ENCODE peak calls at places on chromosomes 13 and 19, in ten cellular contexts. One of them, this sample, is unnamed.

GRCh38 chr13:44969858-44970484 is 19.3 kb downstream of the NUFIP1 start:
- DNase-seq in SW480: peak; percentile 57
- DNase-seq in T-helper 2 cell: no peak
- DNase-seq in KG1: peak; percentile 15
- DNase-seq in HT-29: peak; percentile 87
- DNase-seq in neural crest cell: no peak
- DNase-seq in mammary epithelial cell: peak; percentile 28
- DNase-seq in AG09309: peak; percentile 23
- DNase-seq in stimulated activated CD8-positive, alpha-beta memory T cell treated with anti-CD3 and anti-CD28 coated beads, Interleukin-15, amount 100 ng/mL, for 1 hour: no peak
- DNase-seq in fibroblast of lung: peak; percentile 66
- DNase-seq in this sample: no peak

GRCh38 chr19:16400911-16401675 is 70.7 kb downstream of the EPS15L1 start:
- DNase-seq in SW480: no peak
- DNase-seq in T-helper 2 cell: no peak
- DNase-seq in KG1: no peak
- DNase-seq in HT-29: no peak
- DNase-seq in neural crest cell: no peak
- DNase-seq in mammary epithelial cell: no peak
- DNase-seq in AG09309: no peak
- DNase-seq in stimulated activated CD8-positive, alpha-beta memory T cell treated with anti-CD3 and anti-CD28 coated beads, Interleukin-15, amount 100 ng/mL, for 1 hour: no peak
- DNase-seq in fibroblast of lung: peak; percentile 56
- DNase-seq in this sample: no peak

GRCh38 chr19:10379880-10380310 is 477 bp downstream of the TYK2 start:
- DNase-seq in SW480: no peak
- DNase-seq in T-helper 2 cell: no peak
- DNase-seq in KG1: no peak
- DNase-seq in HT-29: no peak
- DNase-seq in neural crest cell: no peak
- DNase-seq in mammary epithelial cell: no peak
- DNase-seq in AG09309: no peak
- DNase-seq in stimulated activated CD8-positive, alpha-beta memory T cell treated with anti-CD3 and anti-CD28 coated beads, Interleukin-15, amount 100 ng/mL, for 1 hour: no peak
- DNase-seq in fibroblast of lung: no peak
- DNase-seq in this sample: peak; percentile 38

GRCh38 chr13:99382428-99383133 is 75.4 kb upstream of the GPR183 start:
- DNase-seq in SW480: peak; percentile 39
- DNase-seq in T-helper 2 cell: no peak
- DNase-seq in KG1: no peak
- DNase-seq in HT-29: no peak
- DNase-seq in neural crest cell: no peak
- DNase-seq in mammary epithelial cell: peak; percentile 14
- DNase-seq in AG09309: no peak
- DNase-seq in stimulated activated CD8-positive, alpha-beta memory T cell treated with anti-CD3 and anti-CD28 coated beads, Interleukin-15, amount 100 ng/mL, for 1 hour: no peak
- DNase-seq in fibroblast of lung: no peak
- DNase-seq in this sample: no peak

GRCh38 chr13:92097337-92097903 is 699.0 kb downstream of the GPC5 start:
- DNase-seq in SW480: no peak
- DNase-seq in T-helper 2 cell: no peak
- DNase-seq in KG1: no peak
- DNase-seq in HT-29: no peak
- DNase-seq in neural crest cell: no peak
- DNase-seq in mammary epithelial cell: no peak
- DNase-seq in AG09309: no peak
- DNase-seq in stimulated activated CD8-positive, alpha-beta memory T cell treated with anti-CD3 and anti-CD28 coated beads, Interleukin-15, amount 100 ng/mL, for 1 hour: no peak
- DNase-seq in fibroblast of lung: peak; percentile 1
- DNase-seq in this sample: no peak

GRCh38 chr19:16920816-16921529 is 32.2 kb downstream of the F2RL3 start:
- DNase-seq in SW480: no peak
- DNase-seq in T-helper 2 cell: no peak
- DNase-seq in KG1: no peak
- DNase-seq in HT-29: no peak
- DNase-seq in neural crest cell: no peak
- DNase-seq in mammary epithelial cell: peak; percentile 96
- DNase-seq in AG09309: peak; percentile 31
- DNase-seq in stimulated activated CD8-positive, alpha-beta memory T cell treated with anti-CD3 and anti-CD28 coated beads, Interleukin-15, amount 100 ng/mL, for 1 hour: no peak
- DNase-seq in fibroblast of lung: peak; percentile 90
- DNase-seq in this sample: no peak

GRCh38 chr13:23468811-23469210 is 35.3 kb upstream of the SACS start:
- DNase-seq in SW480: no peak
- DNase-seq in T-helper 2 cell: no peak
- DNase-seq in KG1: no peak
- DNase-seq in HT-29: no peak
- DNase-seq in neural crest cell: no peak
- DNase-seq in mammary epithelial cell: no peak
- DNase-seq in AG09309: no peak
- DNase-seq in stimulated activated CD8-positive, alpha-beta memory T cell treated with anti-CD3 and anti-CD28 coated beads, Interleukin-15, amount 100 ng/mL, for 1 hour: no peak
- DNase-seq in fibroblast of lung: no peak
- DNase-seq in this sample: no peak

GRCh38 chr13:94630858-94631257 is 29.2 kb downstream of the GPR180 start:
- DNase-seq in SW480: no peak
- DNase-seq in T-helper 2 cell: no peak
- DNase-seq in KG1: no peak
- DNase-seq in HT-29: no peak
- DNase-seq in neural crest cell: no peak
- DNase-seq in mammary epithelial cell: no peak
- DNase-seq in AG09309: no peak
- DNase-seq in stimulated activated CD8-positive, alpha-beta memory T cell treated with anti-CD3 and anti-CD28 coated beads, Interleukin-15, amount 100 ng/mL, for 1 hour: no peak
- DNase-seq in fibroblast of lung: no peak
- DNase-seq in this sample: no peak

GRCh38 chr13:35771898-35772297 is 295.4 kb upstream of the MAB21L1 start:
- DNase-seq in SW480: no peak
- DNase-seq in T-helper 2 cell: no peak
- DNase-seq in KG1: no peak
- DNase-seq in HT-29: no peak
- DNase-seq in neural crest cell: no peak
- DNase-seq in mammary epithelial cell: peak; percentile 65
- DNase-seq in AG09309: peak; percentile 35
- DNase-seq in stimulated activated CD8-positive, alpha-beta memory T cell treated with anti-CD3 and anti-CD28 coated beads, Interleukin-15, amount 100 ng/mL, for 1 hour: no peak
- DNase-seq in fibroblast of lung: peak; percentile 96
- DNase-seq in this sample: no peak

GRCh38 chr19:46648961-46649960 is 11.7 kb downstream of the DACT3 start:
- DNase-seq in SW480: no peak
- DNase-seq in T-helper 2 cell: no peak
- DNase-seq in KG1: no peak
- DNase-seq in HT-29: no peak
- DNase-seq in neural crest cell: no peak
- DNase-seq in mammary epithelial cell: no peak
- DNase-seq in AG09309: no peak
- DNase-seq in stimulated activated CD8-positive, alpha-beta memory T cell treated with anti-CD3 and anti-CD28 coated beads, Interleukin-15, amount 100 ng/mL, for 1 hour: no peak
- DNase-seq in fibroblast of lung: no peak
- DNase-seq in this sample: no peak

GRCh38 chr13:48383384-48383783 is 29.5 kb downstream of the LPAR6 start:
- DNase-seq in SW480: no peak
- DNase-seq in T-helper 2 cell: no peak
- DNase-seq in KG1: no peak
- DNase-seq in HT-29: no peak
- DNase-seq in neural crest cell: no peak
- DNase-seq in mammary epithelial cell: no peak
- DNase-seq in AG09309: no peak
- DNase-seq in stimulated activated CD8-positive, alpha-beta memory T cell treated with anti-CD3 and anti-CD28 coated beads, Interleukin-15, amount 100 ng/mL, for 1 hour: no peak
- DNase-seq in fibroblast of lung: no peak
- DNase-seq in this sample: no peak

GRCh38 chr13:44399045-44399444 is 25.4 kb downstream of the SERP2 start:
- DNase-seq in SW480: no peak
- DNase-seq in T-helper 2 cell: no peak
- DNase-seq in KG1: no peak
- DNase-seq in HT-29: no peak
- DNase-seq in neural crest cell: no peak
- DNase-seq in mammary epithelial cell: no peak
- DNase-seq in AG09309: no peak
- DNase-seq in stimulated activated CD8-positive, alpha-beta memory T cell treated with anti-CD3 and anti-CD28 coated beads, Interleukin-15, amount 100 ng/mL, for 1 hour: no peak
- DNase-seq in fibroblast of lung: no peak
- DNase-seq in this sample: no peak

GRCh38 chr13:113633485-113633873 is 24.5 kb downstream of the ATP4B start:
- DNase-seq in SW480: no peak
- DNase-seq in T-helper 2 cell: no peak
- DNase-seq in KG1: no peak
- DNase-seq in HT-29: no peak
- DNase-seq in neural crest cell: no peak
- DNase-seq in mammary epithelial cell: no peak
- DNase-seq in AG09309: no peak
- DNase-seq in stimulated activated CD8-positive, alpha-beta memory T cell treated with anti-CD3 and anti-CD28 coated beads, Interleukin-15, amount 100 ng/mL, for 1 hour: no peak
- DNase-seq in fibroblast of lung: no peak
- DNase-seq in this sample: no peak

GRCh38 chr13:41028051-41028450 is 8.9 kb upstream of the ELF1 start:
- DNase-seq in SW480: no peak
- DNase-seq in T-helper 2 cell: no peak
- DNase-seq in KG1: no peak
- DNase-seq in HT-29: no peak
- DNase-seq in neural crest cell: no peak
- DNase-seq in mammary epithelial cell: no peak
- DNase-seq in AG09309: no peak
- DNase-seq in stimulated activated CD8-positive, alpha-beta memory T cell treated with anti-CD3 and anti-CD28 coated beads, Interleukin-15, amount 100 ng/mL, for 1 hour: no peak
- DNase-seq in fibroblast of lung: peak; percentile 26
- DNase-seq in this sample: no peak

GRCh38 chr19:40445945-40446784 is 2.0 kb upstream of the SERTAD3 start:
- DNase-seq in SW480: no peak
- DNase-seq in T-helper 2 cell: no peak
- DNase-seq in KG1: no peak
- DNase-seq in HT-29: peak; percentile 63
- DNase-seq in neural crest cell: no peak
- DNase-seq in mammary epithelial cell: peak; percentile 64
- DNase-seq in AG09309: no peak
- DNase-seq in stimulated activated CD8-positive, alpha-beta memory T cell treated with anti-CD3 and anti-CD28 coated beads, Interleukin-15, amount 100 ng/mL, for 1 hour: no peak
- DNase-seq in fibroblast of lung: no peak
- DNase-seq in this sample: no peak

GRCh38 chr13:50376895-50377575 is 361.8 kb downstream of the KCNRG start:
- DNase-seq in SW480: peak; percentile 33
- DNase-seq in T-helper 2 cell: no peak
- DNase-seq in KG1: no peak
- DNase-seq in HT-29: peak; percentile 48
- DNase-seq in neural crest cell: no peak
- DNase-seq in mammary epithelial cell: no peak
- DNase-seq in AG09309: no peak
- DNase-seq in stimulated activated CD8-positive, alpha-beta memory T cell treated with anti-CD3 and anti-CD28 coated beads, Interleukin-15, amount 100 ng/mL, for 1 hour: no peak
- DNase-seq in fibroblast of lung: no peak
- DNase-seq in this sample: no peak

GRCh38 chr19:34319230-34319585 is 45.8 kb upstream of the GPI start:
- DNase-seq in SW480: no peak
- DNase-seq in T-helper 2 cell: no peak
- DNase-seq in KG1: no peak
- DNase-seq in HT-29: no peak
- DNase-seq in neural crest cell: no peak
- DNase-seq in mammary epithelial cell: peak; percentile 21
- DNase-seq in AG09309: no peak
- DNase-seq in stimulated activated CD8-positive, alpha-beta memory T cell treated with anti-CD3 and anti-CD28 coated beads, Interleukin-15, amount 100 ng/mL, for 1 hour: no peak
- DNase-seq in fibroblast of lung: no peak
- DNase-seq in this sample: no peak

GRCh38 chr13:34357435-34358232 is 539.7 kb downstream of the RFC3 start:
- DNase-seq in SW480: peak; percentile 26
- DNase-seq in T-helper 2 cell: no peak
- DNase-seq in KG1: peak; percentile 11
- DNase-seq in HT-29: peak; percentile 71
- DNase-seq in neural crest cell: no peak
- DNase-seq in mammary epithelial cell: peak; percentile 79
- DNase-seq in AG09309: peak; percentile 47
- DNase-seq in stimulated activated CD8-positive, alpha-beta memory T cell treated with anti-CD3 and anti-CD28 coated beads, Interleukin-15, amount 100 ng/mL, for 1 hour: no peak
- DNase-seq in fibroblast of lung: peak; percentile 91
- DNase-seq in this sample: no peak

GRCh38 chr13:74134777-74135305 is 637 bp upstream of the KLF12 start:
- DNase-seq in SW480: peak; percentile 67
- DNase-seq in T-helper 2 cell: peak; percentile 41
- DNase-seq in KG1: no peak
- DNase-seq in HT-29: peak; percentile 77
- DNase-seq in neural crest cell: peak; percentile 54
- DNase-seq in mammary epithelial cell: no peak
- DNase-seq in AG09309: no peak
- DNase-seq in stimulated activated CD8-positive, alpha-beta memory T cell treated with anti-CD3 and anti-CD28 coated beads, Interleukin-15, amount 100 ng/mL, for 1 hour: peak; percentile 24
- DNase-seq in fibroblast of lung: no peak
- DNase-seq in this sample: peak; percentile 31

GRCh38 chr13:61187471-61187870 is 228.2 kb downstream of the PCDH20 start:
- DNase-seq in SW480: no peak
- DNase-seq in T-helper 2 cell: no peak
- DNase-seq in KG1: no peak
- DNase-seq in HT-29: peak; percentile 18
- DNase-seq in neural crest cell: no peak
- DNase-seq in mammary epithelial cell: no peak
- DNase-seq in AG09309: no peak
- DNase-seq in stimulated activated CD8-positive, alpha-beta memory T cell treated with anti-CD3 and anti-CD28 coated beads, Interleukin-15, amount 100 ng/mL, for 1 hour: no peak
- DNase-seq in fibroblast of lung: no peak
- DNase-seq in this sample: no peak

GRCh38 chr19:38201731-38202130 is 22.3 kb downstream of the DPF1 start:
- DNase-seq in SW480: no peak
- DNase-seq in T-helper 2 cell: no peak
- DNase-seq in KG1: no peak
- DNase-seq in HT-29: no peak
- DNase-seq in neural crest cell: no peak
- DNase-seq in mammary epithelial cell: no peak
- DNase-seq in AG09309: no peak
- DNase-seq in stimulated activated CD8-positive, alpha-beta memory T cell treated with anti-CD3 and anti-CD28 coated beads, Interleukin-15, amount 100 ng/mL, for 1 hour: no peak
- DNase-seq in fibroblast of lung: no peak
- DNase-seq in this sample: no peak

GRCh38 chr13:76822691-76823267 is 63.4 kb downstream of the KCTD12 start:
- DNase-seq in SW480: no peak
- DNase-seq in T-helper 2 cell: no peak
- DNase-seq in KG1: no peak
- DNase-seq in HT-29: peak; percentile 24
- DNase-seq in neural crest cell: no peak
- DNase-seq in mammary epithelial cell: peak; percentile 46
- DNase-seq in AG09309: peak; percentile 46
- DNase-seq in stimulated activated CD8-positive, alpha-beta memory T cell treated with anti-CD3 and anti-CD28 coated beads, Interleukin-15, amount 100 ng/mL, for 1 hour: no peak
- DNase-seq in fibroblast of lung: peak; percentile 17
- DNase-seq in this sample: no peak

GRCh38 chr13:74741732-74742131 is 607.5 kb upstream of the KLF12 start:
- DNase-seq in SW480: no peak
- DNase-seq in T-helper 2 cell: no peak
- DNase-seq in KG1: no peak
- DNase-seq in HT-29: no peak
- DNase-seq in neural crest cell: no peak
- DNase-seq in mammary epithelial cell: no peak
- DNase-seq in AG09309: no peak
- DNase-seq in stimulated activated CD8-positive, alpha-beta memory T cell treated with anti-CD3 and anti-CD28 coated beads, Interleukin-15, amount 100 ng/mL, for 1 hour: no peak
- DNase-seq in fibroblast of lung: no peak
- DNase-seq in this sample: no peak

GRCh38 chr13:44259045-44260042 is 114.3 kb upstream of the SERP2 start:
- DNase-seq in SW480: peak; percentile 50
- DNase-seq in T-helper 2 cell: no peak
- DNase-seq in KG1: peak; percentile 15
- DNase-seq in HT-29: no peak
- DNase-seq in neural crest cell: no peak
- DNase-seq in mammary epithelial cell: peak; percentile 19
- DNase-seq in AG09309: no peak
- DNase-seq in stimulated activated CD8-positive, alpha-beta memory T cell treated with anti-CD3 and anti-CD28 coated beads, Interleukin-15, amount 100 ng/mL, for 1 hour: peak; percentile 46
- DNase-seq in fibroblast of lung: peak; percentile 76
- DNase-seq in this sample: peak; percentile 29

This sample was measured in GM12892.